ENCODE peak calls at places on chromosomes 3 and 15, in nine cellular contexts. One of them, this sample, is unnamed.

GRCh38 chr3:59266551-59266950 is 216.7 kb upstream of the CFAP20DC start:
- DNase-seq in HEK293T: no peak
- DNase-seq in neuronal stem cell: no peak
- DNase-seq in heart right ventricle: no peak
- DNase-seq in effector memory CD4-positive, alpha-beta T cell: no peak
- DNase-seq in ELF-1: no peak
- DNase-seq in CD8-positive, alpha-beta T cell: no peak
- DNase-seq in NCI-H1105 treated with DMSO at 0.1 percent for 48 hours: no peak
- DNase-seq in NT2/D1: no peak
- DNase-seq in this sample: no peak

GRCh38 chr3:33212406-33212805 is 6.2 kb downstream of the SUSD5 start:
- DNase-seq in effector memory CD4-positive, alpha-beta T cell: no peak
- DNase-seq in HEK293T: no peak
- DNase-seq in heart right ventricle: no peak
- DNase-seq in NT2/D1: no peak
- DNase-seq in NCI-H1105 treated with DMSO at 0.1 percent for 48 hours: no peak
- DNase-seq in CD8-positive, alpha-beta T cell: no peak
- DNase-seq in ELF-1: no peak
- DNase-seq in neuronal stem cell: no peak
- DNase-seq in this sample: no peak

GRCh38 chr3:161423911-161424522 is 52.7 kb upstream of the SPTSSB start:
- DNase-seq in heart right ventricle: no peak
- DNase-seq in neuronal stem cell: peak
- DNase-seq in HEK293T: peak
- DNase-seq in CD8-positive, alpha-beta T cell: no peak
- DNase-seq in NT2/D1: no peak
- DNase-seq in effector memory CD4-positive, alpha-beta T cell: no peak
- DNase-seq in ELF-1: no peak
- DNase-seq in NCI-H1105 treated with DMSO at 0.1 percent for 48 hours: peak
- DNase-seq in this sample: peak

GRCh38 chr3:59836525-59836924 is 786.7 kb upstream of the CFAP20DC start:
- DNase-seq in CD8-positive, alpha-beta T cell: no peak
- DNase-seq in HEK293T: no peak
- DNase-seq in NCI-H1105 treated with DMSO at 0.1 percent for 48 hours: no peak
- DNase-seq in effector memory CD4-positive, alpha-beta T cell: no peak
- DNase-seq in heart right ventricle: no peak
- DNase-seq in ELF-1: no peak
- DNase-seq in NT2/D1: no peak
- DNase-seq in neuronal stem cell: no peak
- DNase-seq in this sample: no peak

GRCh38 chr15:47720555-47720954 is 3.2 kb downstream of the SEMA6D start:
- DNase-seq in CD8-positive, alpha-beta T cell: no peak
- DNase-seq in heart right ventricle: no peak
- DNase-seq in ELF-1: no peak
- DNase-seq in effector memory CD4-positive, alpha-beta T cell: no peak
- DNase-seq in NCI-H1105 treated with DMSO at 0.1 percent for 48 hours: no peak
- DNase-seq in HEK293T: no peak
- DNase-seq in NT2/D1: no peak
- DNase-seq in neuronal stem cell: no peak
- DNase-seq in this sample: no peak

GRCh38 chr15:43410572-43411214 is 39.8 kb downstream of the TUBGCP4 start:
- DNase-seq in effector memory CD4-positive, alpha-beta T cell: no peak
- DNase-seq in NCI-H1105 treated with DMSO at 0.1 percent for 48 hours: no peak
- DNase-seq in neuronal stem cell: no peak
- DNase-seq in CD8-positive, alpha-beta T cell: no peak
- DNase-seq in NT2/D1: no peak
- DNase-seq in HEK293T: no peak
- DNase-seq in ELF-1: no peak
- DNase-seq in heart right ventricle: no peak
- DNase-seq in this sample: peak

GRCh38 chr15:44102675-44103254 is 92.3 kb downstream of the FRMD5 start:
- DNase-seq in heart right ventricle: no peak
- DNase-seq in NT2/D1: no peak
- DNase-seq in neuronal stem cell: peak
- DNase-seq in HEK293T: no peak
- DNase-seq in effector memory CD4-positive, alpha-beta T cell: no peak
- DNase-seq in CD8-positive, alpha-beta T cell: no peak
- DNase-seq in ELF-1: no peak
- DNase-seq in NCI-H1105 treated with DMSO at 0.1 percent for 48 hours: no peak
- DNase-seq in this sample: peak

GRCh38 chr15:63655683-63656372 is 58.6 kb downstream of the FBXL22 start:
- DNase-seq in HEK293T: no peak
- DNase-seq in heart right ventricle: no peak
- DNase-seq in effector memory CD4-positive, alpha-beta T cell: no peak
- DNase-seq in neuronal stem cell: no peak
- DNase-seq in NT2/D1: no peak
- DNase-seq in NCI-H1105 treated with DMSO at 0.1 percent for 48 hours: no peak
- DNase-seq in ELF-1: no peak
- DNase-seq in CD8-positive, alpha-beta T cell: no peak
- DNase-seq in this sample: no peak

GRCh38 chr3:101127991-101128390 is 134.8 kb upstream of the ABI3BP start:
- DNase-seq in NT2/D1: no peak
- DNase-seq in CD8-positive, alpha-beta T cell: no peak
- DNase-seq in HEK293T: no peak
- DNase-seq in NCI-H1105 treated with DMSO at 0.1 percent for 48 hours: peak
- DNase-seq in ELF-1: no peak
- DNase-seq in neuronal stem cell: no peak
- DNase-seq in heart right ventricle: no peak
- DNase-seq in effector memory CD4-positive, alpha-beta T cell: no peak
- DNase-seq in this sample: no peak

GRCh38 chr15:52095597-52096262 is 16.8 kb downstream of the BCL2L10 start:
- DNase-seq in CD8-positive, alpha-beta T cell: no peak
- DNase-seq in effector memory CD4-positive, alpha-beta T cell: no peak
- DNase-seq in neuronal stem cell: no peak
- DNase-seq in NCI-H1105 treated with DMSO at 0.1 percent for 48 hours: no peak
- DNase-seq in HEK293T: no peak
- DNase-seq in heart right ventricle: no peak
- DNase-seq in ELF-1: no peak
- DNase-seq in NT2/D1: no peak
- DNase-seq in this sample: peak

GRCh38 chr3:89186446-89186845 is 79.0 kb downstream of the EPHA3 start:
- DNase-seq in ELF-1: no peak
- DNase-seq in HEK293T: no peak
- DNase-seq in NT2/D1: no peak
- DNase-seq in CD8-positive, alpha-beta T cell: no peak
- DNase-seq in NCI-H1105 treated with DMSO at 0.1 percent for 48 hours: peak
- DNase-seq in neuronal stem cell: no peak
- DNase-seq in heart right ventricle: no peak
- DNase-seq in effector memory CD4-positive, alpha-beta T cell: no peak
- DNase-seq in this sample: no peak

GRCh38 chr15:88391700-88392099 is 75.5 kb downstream of the MRPL46 start:
- DNase-seq in effector memory CD4-positive, alpha-beta T cell: no peak
- DNase-seq in neuronal stem cell: no peak
- DNase-seq in NT2/D1: no peak
- DNase-seq in NCI-H1105 treated with DMSO at 0.1 percent for 48 hours: no peak
- DNase-seq in heart right ventricle: no peak
- DNase-seq in CD8-positive, alpha-beta T cell: no peak
- DNase-seq in ELF-1: no peak
- DNase-seq in HEK293T: no peak
- DNase-seq in this sample: no peak

GRCh38 chr3:138944842-138945645 is 1.9 kb downstream of the FOXL2 start:
- DNase-seq in NCI-H1105 treated with DMSO at 0.1 percent for 48 hours: peak
- DNase-seq in effector memory CD4-positive, alpha-beta T cell: no peak
- DNase-seq in ELF-1: peak
- DNase-seq in heart right ventricle: no peak
- DNase-seq in neuronal stem cell: peak
- DNase-seq in HEK293T: peak
- DNase-seq in NT2/D1: no peak
- DNase-seq in CD8-positive, alpha-beta T cell: no peak
- DNase-seq in this sample: no peak

GRCh38 chr3:150146891-150147761 is 176.4 kb upstream of the PFN2 start:
- DNase-seq in effector memory CD4-positive, alpha-beta T cell: no peak
- DNase-seq in neuronal stem cell: no peak
- DNase-seq in NCI-H1105 treated with DMSO at 0.1 percent for 48 hours: no peak
- DNase-seq in NT2/D1: no peak
- DNase-seq in heart right ventricle: peak
- DNase-seq in HEK293T: no peak
- DNase-seq in ELF-1: no peak
- DNase-seq in CD8-positive, alpha-beta T cell: no peak
- DNase-seq in this sample: no peak

GRCh38 chr3:13405614-13406013 is 14.5 kb downstream of the NUP210 start:
- DNase-seq in heart right ventricle: no peak
- DNase-seq in ELF-1: no peak
- DNase-seq in NCI-H1105 treated with DMSO at 0.1 percent for 48 hours: no peak
- DNase-seq in HEK293T: no peak
- DNase-seq in neuronal stem cell: no peak
- DNase-seq in NT2/D1: no peak
- DNase-seq in effector memory CD4-positive, alpha-beta T cell: no peak
- DNase-seq in CD8-positive, alpha-beta T cell: no peak
- DNase-seq in this sample: no peak

GRCh38 chr3:23915537-23916108 is 1.2 kb downstream of the NKIRAS1 start:
- DNase-seq in NCI-H1105 treated with DMSO at 0.1 percent for 48 hours: no peak
- DNase-seq in CD8-positive, alpha-beta T cell: no peak
- DNase-seq in heart right ventricle: no peak
- DNase-seq in HEK293T: peak
- DNase-seq in effector memory CD4-positive, alpha-beta T cell: no peak
- DNase-seq in neuronal stem cell: no peak
- DNase-seq in ELF-1: no peak
- DNase-seq in NT2/D1: no peak
- DNase-seq in this sample: no peak

GRCh38 chr3:132255041-132255745 is 62.0 kb upstream of the ACP3 start:
- DNase-seq in HEK293T: no peak
- DNase-seq in NCI-H1105 treated with DMSO at 0.1 percent for 48 hours: no peak
- DNase-seq in ELF-1: no peak
- DNase-seq in CD8-positive, alpha-beta T cell: no peak
- DNase-seq in effector memory CD4-positive, alpha-beta T cell: no peak
- DNase-seq in neuronal stem cell: no peak
- DNase-seq in heart right ventricle: no peak
- DNase-seq in NT2/D1: no peak
- DNase-seq in this sample: no peak

GRCh38 chr15:65245096-65245849 is 34.0 kb upstream of the CILP start:
- DNase-seq in neuronal stem cell: no peak
- DNase-seq in CD8-positive, alpha-beta T cell: no peak
- DNase-seq in ELF-1: peak
- DNase-seq in HEK293T: no peak
- DNase-seq in effector memory CD4-positive, alpha-beta T cell: no peak
- DNase-seq in NCI-H1105 treated with DMSO at 0.1 percent for 48 hours: no peak
- DNase-seq in heart right ventricle: peak
- DNase-seq in NT2/D1: no peak
- DNase-seq in this sample: no peak

This sample was measured in A549.